ENCODE peak calls at places on chromosomes 13 and 19, in five cellular contexts. O is AG08395; X is stimulated activated CD4-positive, alpha-beta T cell treated with anti-CD3 and anti-CD28 coated beads, Interleukin-4, amount 100 ng/mL, for 1 hour; H is skeletal muscle cell; I is foreskin melanocyte. J is an unnamed sample.

GRCh38 chr13:111211789-111212516 is 96.8 kb downstream of the ARHGEF7 start:
- DNase-seq in X (no peak), O (no peak), I (no peak), H (no peak), J (no peak)

GRCh38 chr13:110209950-110210603 is 96.9 kb downstream of the COL4A1 start:
- DNase-seq in H (no peak), O (no peak), X (no peak), I (no peak), J (no peak)

GRCh38 chr13:114068723-114069322 is 63.6 kb downstream of the RASA3 start:
- DNase-seq in H (peak), O (peak), I (no peak), X (no peak), J (peak)

GRCh38 chr13:94217370-94217769 is 262.1 kb downstream of the DCT start:
- DNase-seq in I (peak), H (no peak), O (peak), X (no peak), J (no peak)

GRCh38 chr13:106376411-106377112 is 158.9 kb downstream of the EFNB2 start:
- DNase-seq in X (no peak), I (no peak), H (peak), O (peak), J (peak)

GRCh38 chr19:10517361-10517759 is at the start of gene S1PR5:
- DNase-seq in X (no peak), H (no peak), I (no peak), O (peak), J (no peak)

GRCh38 chr13:95100525-95101121 is 200.6 kb downstream of the ABCC4 start:
- DNase-seq in H (peak), I (peak), O (peak), X (no peak), J (peak)

GRCh38 chr13:95620498-95621140 is 23.9 kb downstream of the DZIP1 start:
- DNase-seq in O (no peak), H (no peak), X (no peak), I (no peak), J (no peak)

GRCh38 chr19:15562861-15563260 is 52.2 kb upstream of the CYP4F8 start:
- DNase-seq in I (no peak), H (no peak), X (no peak), O (peak), J (no peak)

GRCh38 chr19:49812452-49812996 is 568 bp downstream of the FUZ start:
- DNase-seq in H (no peak), X (no peak), O (no peak), I (no peak), J (no peak)

GRCh38 chr19:18385359-18385674 is 641 bp upstream of the GDF15 start:
- DNase-seq in X (no peak), I (no peak), O (no peak), H (no peak), J (no peak)

GRCh38 chr19:38913958-38914357 is 2.0 kb upstream of the CCER2 start:
- DNase-seq in I (no peak), O (no peak), X (no peak), H (no peak), J (no peak)

J was measured in GM04503.